ENCODE peak calls at places on chromosome 21, in nine cellular contexts. F is NCI-H2171 treated with DMSO at 0.1 percent for 48 hours; V is mammary epithelial cell; X is GM10248; I is amniotic stem cell; A is stimulated activated CD8-positive, alpha-beta memory T cell treated with anti-CD3 and anti-CD28 coated beads, Interleukin-15, amount 100 ng/mL, for 24 hours; C is nephron progenitor cell; B is effector CD4-positive, alpha-beta T cell; S is EL. W is an unnamed sample.

GRCh38 chr21:42227909-42228708 is 9.2 kb downstream of the ABCG1 start:
- DNase-seq in V (peak), F (peak), A (peak), C (no peak), I (no peak), B (peak), S (peak), X (peak), W (peak)

GRCh38 chr21:34687065-34687464 is 18.3 kb downstream of the CLIC6 start:
- DNase-seq in S (no peak), C (no peak), V (no peak), F (no peak), B (no peak), X (no peak), I (no peak), A (no peak), W (no peak)

GRCh38 chr21:26776320-26777021 is 68.7 kb downstream of the ADAMTS1 start:
- DNase-seq in C (no peak), F (no peak), V (peak), B (no peak), S (peak), I (no peak), A (no peak), X (no peak), W (peak)

GRCh38 chr21:43865471-43866181 is 603 bp downstream of the AGPAT3 start:
- DNase-seq in B (peak), A (peak), F (no peak), X (peak), S (peak), I (peak), C (peak), V (peak), W (no peak)

GRCh38 chr21:37829447-37829846 is 86.8 kb downstream of the KCNJ6 start:
- DNase-seq in X (no peak), A (no peak), B (no peak), F (peak), V (peak), C (no peak), I (no peak), S (peak), W (no peak)

GRCh38 chr21:38766987-38767722 is 38.6 kb upstream of the ETS2 start:
- DNase-seq in I (no peak), X (peak), F (no peak), C (no peak), S (no peak), A (peak), B (peak), V (peak), W (no peak)

GRCh38 chr21:32524010-32524719 is 61.2 kb downstream of the TCP10L start:
- DNase-seq in V (peak), X (no peak), S (peak), F (no peak), B (no peak), C (no peak), A (no peak), I (peak), W (no peak)

GRCh38 chr21:46054447-46054846 is 43.5 kb upstream of the COL6A2 start:
- DNase-seq in C (no peak), V (no peak), A (no peak), I (no peak), F (no peak), X (no peak), B (no peak), S (peak), W (no peak)

GRCh38 chr21:33396436-33396835 is 6.8 kb upstream of the IFNGR2 start:
- DNase-seq in S (no peak), F (no peak), C (no peak), I (no peak), A (no peak), V (no peak), B (no peak), X (no peak), W (no peak)

GRCh38 chr21:25425156-25425555 is 182.1 kb downstream of the MRPL39 start:
- DNase-seq in S (no peak), X (no peak), C (no peak), A (no peak), V (no peak), B (no peak), I (no peak), F (no peak), W (no peak)

GRCh38 chr21:43312011-43312410 is 114.9 kb downstream of the SIK1 start:
- DNase-seq in I (no peak), S (no peak), A (no peak), C (no peak), V (no peak), F (no peak), B (no peak), X (no peak), W (no peak)

GRCh38 chr21:41827951-41828883 is 50.9 kb downstream of the PRDM15 start:
- DNase-seq in A (no peak), I (no peak), C (no peak), X (no peak), F (no peak), B (no peak), V (no peak), S (peak), W (no peak)

GRCh38 chr21:32131960-32132359 is 146.9 kb downstream of the MIS18A start:
- DNase-seq in B (no peak), S (peak), V (no peak), F (no peak), I (no peak), C (no peak), A (no peak), X (no peak), W (no peak)

GRCh38 chr21:34992736-34993135 is 56.4 kb downstream of the RUNX1 start:
- DNase-seq in I (no peak), S (no peak), A (no peak), F (no peak), B (no peak), C (no peak), X (no peak), V (peak), W (peak)

GRCh38 chr21:29849735-29850176 is 90.0 kb downstream of the GRIK1 start:
- DNase-seq in X (peak), I (peak), S (peak), B (peak), A (no peak), C (peak), V (peak), F (peak), W (peak)

GRCh38 chr21:45318556-45319341 is 31.1 kb upstream of the POFUT2 start:
- DNase-seq in A (no peak), F (no peak), X (no peak), B (no peak), I (no peak), V (no peak), S (peak), C (peak), W (peak)

GRCh38 chr21:45873866-45874265 is 107.7 kb upstream of the COL6A1 start:
- DNase-seq in X (no peak), F (no peak), A (no peak), V (no peak), C (no peak), S (no peak), B (no peak), I (no peak), W (no peak)

GRCh38 chr21:37620401-37620800 is 253.8 kb downstream of the DYRK1A start:
- DNase-seq in V (no peak), S (no peak), C (no peak), A (no peak), X (no peak), B (no peak), I (no peak), F (no peak), W (no peak)

GRCh38 chr21:43701936-43702784 is 16.8 kb upstream of the PDXK start:
- DNase-seq in X (no peak), V (no peak), C (no peak), S (no peak), A (no peak), I (no peak), B (no peak), F (no peak), W (no peak)

GRCh38 chr21:22399717-22400520 is 1401.7 kb downstream of the NCAM2 start:
- DNase-seq in I (no peak), V (no peak), B (no peak), S (no peak), F (no peak), A (no peak), X (no peak), C (no peak), W (no peak)

GRCh38 chr21:33870768-33871167 is 44.8 kb downstream of the ATP5PO start:
- DNase-seq in A (no peak), C (no peak), V (no peak), F (peak), S (no peak), B (no peak), I (no peak), X (no peak), W (no peak)

GRCh38 chr21:31731802-31732537 is at the start of gene SCAF4:
- DNase-seq in F (peak), I (peak), X (peak), B (peak), V (peak), A (peak), S (peak), C (peak), W (peak)

GRCh38 chr21:39074508-39074907 is 108.7 kb downstream of the PSMG1 start:
- DNase-seq in F (no peak), I (no peak), X (no peak), C (no peak), A (no peak), S (no peak), V (no peak), B (no peak), W (no peak)

GRCh38 chr21:36725793-36726386 is 27.0 kb downstream of the SIM2 start:
- DNase-seq in F (no peak), A (no peak), I (no peak), S (no peak), B (no peak), C (no peak), X (no peak), V (no peak), W (no peak)

GRCh38 chr21:28773036-28773435 is 219.6 kb downstream of the LTN1 start:
- DNase-seq in A (no peak), B (no peak), S (no peak), C (no peak), F (no peak), V (no peak), I (no peak), X (no peak), W (no peak)

GRCh38 chr21:34820051-34820450 is 151.3 kb downstream of the CLIC6 start:
- DNase-seq in B (no peak), A (no peak), F (no peak), I (no peak), X (no peak), C (no peak), S (no peak), V (no peak), W (no peak)